ENCODE peak calls at places on chromosomes 7 and 10, in six cellular contexts. M, T, U, Q, P and O are unnamed samples.

GRCh38 chr10:46026106-46026505 is 4.3 kb downstream of the NCOA4 start:
- DNase-seq in M (no peak), T (no peak), U (no peak), Q (no peak), P (no peak), O (no peak)

GRCh38 chr10:88932539-88933256 is 19.9 kb downstream of the ACTA2 start:
- DNase-seq in M (peak), T (no peak), U (peak), Q (peak), P (peak), O (peak)

GRCh38 chr10:125607689-125608290 is 75.2 kb downstream of the TEX36 start:
- DNase-seq in M (no peak), T (no peak), U (no peak), Q (no peak), P (no peak), O (no peak)

GRCh38 chr7:136136906-136137305 is 159.7 kb upstream of the MTPN start:
- DNase-seq in M (no peak), T (no peak), U (no peak), Q (no peak), P (peak), O (no peak)

GRCh38 chr10:128497660-128498377 is 371.6 kb upstream of the MKI67 start:
- DNase-seq in M (no peak), T (no peak), U (no peak), Q (no peak), P (no peak), O (no peak)

GRCh38 chr7:87359366-87359765 is 13.9 kb downstream of the CROT start:
- DNase-seq in M (no peak), T (no peak), U (no peak), Q (no peak), P (no peak), O (no peak)

GRCh38 chr7:102849079-102849478 is 63.7 kb upstream of the LRRC17 start:
- DNase-seq in M (no peak), T (no peak), U (no peak), Q (no peak), P (no peak), O (no peak)

GRCh38 chr10:126661841-126662520 is 8.5 kb downstream of the C10orf90 start:
- DNase-seq in M (peak), T (no peak), U (no peak), Q (no peak), P (no peak), O (peak)

GRCh38 chr10:77264107-77264506 is 373.5 kb downstream of the KCNMA1 start:
- DNase-seq in M (no peak), T (no peak), U (no peak), Q (no peak), P (no peak), O (no peak)

GRCh38 chr10:43308986-43309385 is 42.1 kb upstream of the RASGEF1A start:
- DNase-seq in M (no peak), T (no peak), U (no peak), Q (no peak), P (no peak), O (no peak)